ENCODE peak calls at places on chromosome 1, in ten cellular contexts. M, U, E, T, Z, P, Q, I, H and J are unnamed samples.

GRCh38 chr1:116006486-116006964 is 30.2 kb downstream of the SLC22A15 start:
- DNase-seq in M (no peak), U (no peak), E (no peak), T (no peak), Z (no peak), P (no peak), Q (no peak), I (no peak), H (no peak), J (no peak)

GRCh38 chr1:145994391-145995120 is 1.8 kb downstream of the TXNIP start:
- DNase-seq in M (no peak), U (no peak), E (no peak), T (no peak), Z (no peak), P (peak; percentile 60), Q (no peak), I (peak; percentile 25), H (no peak), J (no peak)

GRCh38 chr1:29838738-29839320 is 602.5 kb downstream of the PTPRU start:
- DNase-seq in M (no peak), U (no peak), E (no peak), T (no peak), Z (no peak), P (no peak), Q (no peak), I (no peak), H (no peak), J (no peak)

GRCh38 chr1:243568793-243569192 is 281.2 kb downstream of the AKT3 start:
- DNase-seq in M (no peak), U (peak; percentile 45), E (no peak), T (no peak), Z (no peak), P (no peak), Q (peak; percentile 16), I (no peak), H (no peak), J (peak; percentile 39)

GRCh38 chr1:87450615-87451209 is 122.0 kb downstream of the LMO4 start:
- DNase-seq in M (peak; percentile 2), U (no peak), E (no peak), T (no peak), Z (no peak), P (no peak), Q (no peak), I (no peak), H (no peak), J (peak; percentile 32)

GRCh38 chr1:43531906-43532584 is 1.4 kb downstream of the PTPRF start:
- DNase-seq in M (no peak), U (no peak), E (no peak), T (peak; percentile 26), Z (no peak), P (no peak), Q (no peak), I (no peak), H (no peak), J (no peak)

GRCh38 chr1:92907949-92908684 is 53.1 kb downstream of the DIPK1A start:
- DNase-seq in M (no peak), U (peak; percentile 46), E (no peak), T (no peak), Z (no peak), P (no peak), Q (no peak), I (no peak), H (peak; percentile 7), J (peak; percentile 93)

GRCh38 chr1:47813970-47814369 is 183.2 kb downstream of the TRABD2B start:
- DNase-seq in M (no peak), U (no peak), E (no peak), T (no peak), Z (no peak), P (no peak), Q (no peak), I (no peak), H (no peak), J (no peak)

GRCh38 chr1:35001743-35002142 is 16.6 kb upstream of the TMEM35B start:
- DNase-seq in M (no peak), U (no peak), E (no peak), T (no peak), Z (no peak), P (no peak), Q (no peak), I (no peak), H (no peak), J (no peak)

GRCh38 chr1:202964755-202965440 is 2.2 kb downstream of the CYB5R1 start:
- DNase-seq in M (no peak), U (peak; percentile 37), E (no peak), T (peak; percentile 92), Z (peak; percentile 97), P (no peak), Q (no peak), I (no peak), H (peak; percentile 67), J (peak; percentile 94)

GRCh38 chr1:223771814-223772770 is 59.8 kb downstream of the CAPN2 start:
- DNase-seq in M (no peak), U (peak; percentile 87), E (peak; percentile 34), T (no peak), Z (no peak), P (no peak), Q (peak; percentile 44), I (no peak), H (peak; percentile 71), J (peak; percentile 84)

GRCh38 chr1:160795951-160796383 is at the start of gene LY9:
- DNase-seq in M (peak; percentile 72), U (no peak), E (no peak), T (no peak), Z (no peak), P (peak; percentile 67), Q (no peak), I (peak; percentile 81), H (no peak), J (no peak)

GRCh38 chr1:55375617-55376258 is 160.6 kb upstream of the USP24 start:
- DNase-seq in M (no peak), U (peak; percentile 76), E (peak; percentile 80), T (peak; percentile 41), Z (peak; percentile 37), P (peak; percentile 47), Q (no peak), I (peak; percentile 4), H (no peak), J (peak; percentile 18)

GRCh38 chr1:160309183-160309535 is 24.2 kb upstream of the PEX19 start:
- DNase-seq in M (no peak), U (peak; percentile 80), E (no peak), T (no peak), Z (no peak), P (no peak), Q (no peak), I (no peak), H (no peak), J (peak; percentile 10)

GRCh38 chr1:93701619-93702018 is 20.0 kb upstream of the BCAR3 start:
- DNase-seq in M (no peak), U (peak; percentile 98), E (no peak), T (no peak), Z (no peak), P (no peak), Q (peak; percentile 94), I (no peak), H (peak; percentile 96), J (peak; percentile 100)

GRCh38 chr1:25369241-25369640 is 31.1 kb downstream of the TMEM50A start:
- DNase-seq in M (no peak), U (no peak), E (no peak), T (no peak), Z (no peak), P (no peak), Q (no peak), I (no peak), H (no peak), J (no peak)

GRCh38 chr1:219940707-219941106 is 12.3 kb upstream of the SLC30A10 start:
- DNase-seq in M (no peak), U (peak; percentile 21), E (no peak), T (no peak), Z (no peak), P (no peak), Q (no peak), I (no peak), H (no peak), J (no peak)

GRCh38 chr1:8447616-8448150 is 129.8 kb downstream of the SLC45A1 start:
- DNase-seq in M (no peak), U (no peak), E (no peak), T (no peak), Z (no peak), P (no peak), Q (no peak), I (no peak), H (no peak), J (no peak)

GRCh38 chr1:94237291-94238226 is at the start of gene ARHGAP29:
- DNase-seq in M (no peak), U (peak; percentile 93), E (peak; percentile 25), T (peak; percentile 53), Z (peak; percentile 81), P (peak; percentile 66), Q (no peak), I (no peak), H (no peak), J (peak; percentile 55)

GRCh38 chr1:69836961-69837636 is 269.4 kb downstream of the LRRC7 start:
- DNase-seq in M (no peak), U (peak; percentile 3), E (no peak), T (no peak), Z (no peak), P (no peak), Q (no peak), I (no peak), H (no peak), J (no peak)